ENCODE peak calls at places on chromosomes 6 and 20, in seven cellular contexts. F is brain microvascular endothelial cell, V is MCF 10A, R is B cell, M is heart right ventricle, D is esophagus squamous epithelium, S is neural crest cell. C is an unnamed sample.

GRCh38 chr20:7375905-7376304 is 564.4 kb downstream of the HAO1 start:
- DNase-seq in V (peak), R (peak), D (no peak), F (no peak), M (no peak), S (no peak), C (no peak)

GRCh38 chr6:28721372-28721771 is 195.7 kb downstream of the GPX5 start:
- DNase-seq in S (no peak), R (no peak), D (no peak), F (no peak), M (no peak), V (no peak), C (no peak)

GRCh38 chr6:152748843-152749242 is 1.8 kb upstream of the VIP start:
- DNase-seq in R (no peak), S (no peak), M (no peak), D (no peak), V (peak), F (no peak), C (no peak)

GRCh38 chr6:123417411-123417810 is 219.3 kb downstream of the TRDN start:
- DNase-seq in M (no peak), S (no peak), F (no peak), D (no peak), V (no peak), R (no peak), C (no peak)

GRCh38 chr6:116633685-116634084 is 17.4 kb downstream of the RSPH4A start:
- DNase-seq in F (no peak), D (no peak), M (no peak), R (no peak), V (peak), S (no peak), C (no peak)

GRCh38 chr6:169176361-169176991 is 77.2 kb downstream of the THBS2 start:
- DNase-seq in M (no peak), R (no peak), V (no peak), D (no peak), F (no peak), S (no peak), C (peak)

GRCh38 chr6:16769131-16769985 is 8.1 kb upstream of the ATXN1 start:
- DNase-seq in S (no peak), M (peak), D (no peak), R (peak), V (peak), F (peak), C (no peak)

GRCh38 chr6:116030745-116031144 is 29.9 kb downstream of the FRK start:
- DNase-seq in R (no peak), D (no peak), F (no peak), M (no peak), V (no peak), S (no peak), C (no peak)

GRCh38 chr6:10395946-10396577 is 18.8 kb downstream of the TFAP2A start:
- DNase-seq in R (no peak), S (no peak), D (no peak), F (no peak), M (no peak), V (no peak), C (no peak)

GRCh38 chr20:45629496-45630100 is at the start of gene WFDC10A:
- DNase-seq in V (peak), M (peak), F (peak), R (peak), S (peak), D (no peak), C (no peak)

GRCh38 chr20:20665200-20665599 is 47.2 kb downstream of the RALGAPA2 start:
- DNase-seq in D (no peak), M (no peak), S (no peak), R (no peak), V (no peak), F (no peak), C (no peak)

GRCh38 chr20:21520702-21521595 is 7.1 kb upstream of the NKX2-2 start:
- DNase-seq in V (no peak), R (no peak), D (no peak), S (peak), F (no peak), M (no peak), C (peak)

GRCh38 chr6:45661667-45662066 is 283.9 kb upstream of the SUPT3H start:
- DNase-seq in S (no peak), R (no peak), F (peak), D (no peak), M (no peak), V (no peak), C (no peak)

GRCh38 chr20:49823152-49823847 is 10.7 kb downstream of the SLC9A8 start:
- DNase-seq in S (no peak), F (no peak), D (no peak), M (no peak), V (no peak), R (peak), C (peak)

GRCh38 chr20:36998652-36999051 is 47.1 kb upstream of the SAMHD1 start:
- DNase-seq in M (no peak), V (no peak), F (no peak), S (no peak), D (no peak), R (no peak), C (no peak)

GRCh38 chr6:30985490-30985889 is 2.0 kb downstream of the MUC21 start:
- DNase-seq in M (no peak), S (no peak), R (no peak), D (no peak), F (no peak), V (no peak), C (no peak)

GRCh38 chr6:108735991-108736345 is 112.3 kb upstream of the ARMC2 start:
- DNase-seq in D (no peak), S (no peak), M (no peak), F (no peak), R (peak), V (no peak), C (no peak)

GRCh38 chr20:36941403-36941835 is 10.1 kb downstream of the SAMHD1 start:
- DNase-seq in M (no peak), V (no peak), S (no peak), D (no peak), R (no peak), F (no peak), C (no peak)

GRCh38 chr20:7085448-7085847 is 318.0 kb downstream of the BMP2 start:
- DNase-seq in M (no peak), V (no peak), S (no peak), F (peak), R (no peak), D (no peak), C (no peak)

GRCh38 chr20:51532577-51533191 is 9.8 kb downstream of the NFATC2 start:
- DNase-seq in S (no peak), F (no peak), R (no peak), M (peak), V (no peak), D (no peak), C (no peak)

GRCh38 chr20:51404297-51405060 is 138.0 kb downstream of the NFATC2 start:
- DNase-seq in M (no peak), V (no peak), F (peak), D (peak), R (peak), S (no peak), C (no peak)

GRCh38 chr6:18395851-18396187 is 8.7 kb downstream of the RNF144B start:
- DNase-seq in V (no peak), F (no peak), D (no peak), M (no peak), S (no peak), R (no peak), C (no peak)

GRCh38 chr20:17771206-17772004 is 71.6 kb downstream of the BANF2 start:
- DNase-seq in V (no peak), S (no peak), M (no peak), F (peak), D (no peak), R (no peak), C (no peak)

GRCh38 chr6:112501705-112502104 is 154.6 kb downstream of the RFPL4B start:
- DNase-seq in V (no peak), M (peak), D (no peak), S (peak), R (no peak), F (peak), C (peak)

GRCh38 chr6:41939848-41940758 is 1.5 kb downstream of the CCND3 start:
- DNase-seq in F (no peak), D (no peak), R (no peak), V (peak), M (no peak), S (no peak), C (no peak)

GRCh38 chr20:52235129-52235528 is 43.5 kb upstream of the ZFP64 start:
- DNase-seq in R (no peak), M (no peak), V (no peak), S (no peak), F (no peak), D (no peak), C (peak)

GRCh38 chr6:158384671-158385110 is 72.4 kb downstream of the TULP4 start:
- DNase-seq in F (no peak), S (no peak), V (no peak), D (no peak), R (no peak), M (no peak), C (no peak)

GRCh38 chr6:158389188-158389919 is 77.1 kb downstream of the TULP4 start:
- DNase-seq in D (no peak), S (no peak), F (no peak), M (no peak), V (peak), R (no peak), C (no peak)

GRCh38 chr6:158388727-158389126 is 76.5 kb downstream of the TULP4 start:
- DNase-seq in M (no peak), F (no peak), D (no peak), V (no peak), R (no peak), S (no peak), C (no peak)

GRCh38 chr6:158387578-158387977 is 75.3 kb downstream of the TULP4 start:
- DNase-seq in M (no peak), S (no peak), V (no peak), R (no peak), F (no peak), D (no peak), C (no peak)

DNA sequence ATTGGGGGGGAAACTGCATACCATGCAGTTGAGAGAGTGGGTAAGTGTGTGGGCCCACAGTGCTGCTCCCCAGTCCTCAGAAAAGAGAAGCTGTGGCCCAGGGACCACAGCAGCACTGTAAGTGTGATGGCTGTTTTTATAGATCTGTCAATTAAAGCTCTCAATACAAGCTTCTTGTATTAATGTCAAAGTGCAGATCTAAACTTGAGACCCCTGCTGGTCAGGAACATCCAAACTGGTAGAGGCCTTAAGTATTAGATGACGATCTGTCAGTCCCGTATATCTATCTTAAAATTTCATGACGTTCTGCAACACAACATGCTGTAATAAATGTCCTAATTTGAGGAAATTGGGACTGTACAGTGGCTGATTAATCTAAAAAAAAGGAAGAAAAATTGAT is 74.8 kb downstream of the TULP4 start:
- DNase-seq in R (peak), M (no peak), F (no peak), V (no peak), D (no peak), S (no peak), C (no peak)
- TF ChIP-seq CTCF in R (peak), M (no peak), F (peak), V (no peak), D (no peak), S (peak), C (no peak)

GRCh38 chr6:916160-916559 is 223.2 kb upstream of the EXOC2 start:
- DNase-seq in F (no peak), V (no peak), R (no peak), D (no peak), M (no peak), S (no peak), C (peak)

GRCh38 chr6:907928-908327 is 215.0 kb upstream of the EXOC2 start:
- DNase-seq in M (no peak), S (no peak), F (no peak), R (no peak), D (no peak), V (no peak), C (no peak)

GRCh38 chr6:917296-917695 is 224.4 kb upstream of the EXOC2 start:
- DNase-seq in M (no peak), S (no peak), D (no peak), V (no peak), R (no peak), F (no peak), C (no peak)

GRCh38 chr6:917939-918338 is 225.0 kb upstream of the EXOC2 start:
- DNase-seq in R (no peak), M (no peak), D (no peak), F (no peak), V (no peak), S (no peak), C (no peak)

DNA sequence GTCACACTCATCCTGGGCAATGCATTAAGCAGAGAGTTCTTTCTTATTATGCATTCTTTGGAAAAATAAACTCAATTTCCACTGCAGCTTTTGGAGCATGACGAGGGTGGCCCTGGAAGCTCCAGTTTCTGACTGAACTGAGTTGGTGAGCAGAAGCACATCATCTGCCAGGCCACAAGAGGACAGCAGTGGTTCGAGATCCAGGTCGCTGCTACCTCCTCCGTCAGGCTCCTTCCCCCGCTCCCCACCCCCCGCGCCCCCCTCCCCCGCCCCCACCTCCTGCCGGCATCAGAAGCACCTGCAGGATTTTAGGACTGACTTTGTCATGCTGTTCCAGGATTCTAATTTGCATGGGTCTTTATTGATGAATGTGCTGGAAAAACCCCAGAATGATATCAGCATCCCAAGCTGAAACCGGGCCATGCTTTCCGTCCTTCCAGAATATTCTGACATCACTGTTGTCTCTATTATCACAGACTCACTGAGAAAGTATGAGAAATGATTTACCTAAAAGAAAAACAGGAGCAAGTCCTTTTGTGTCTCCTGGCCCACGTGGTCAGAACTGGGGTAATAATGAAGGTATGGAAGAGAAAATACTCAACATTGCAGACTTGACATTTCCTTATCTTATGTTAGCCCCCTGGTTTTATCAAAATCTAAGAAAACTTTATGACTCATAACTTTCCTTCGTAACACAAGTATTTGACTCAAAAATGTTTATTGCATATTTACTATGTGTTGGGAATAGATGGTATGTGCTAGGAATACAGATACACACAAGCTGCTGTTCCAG is 220.1 kb upstream of the EXOC2 start:
- DNase-seq in R (no peak), D (no peak), F (peak), M (peak), S (no peak), V (peak), C (no peak)
- TF ChIP-seq CTCF in R (no peak), D (peak), F (peak), M (peak), S (peak), V (peak), C (peak)

GRCh38 chr20:40335437-40335836 is 353.6 kb downstream of the MAFB start:
- DNase-seq in M (no peak), V (no peak), D (no peak), F (no peak), S (no peak), R (no peak), C (no peak)

GRCh38 chr20:40336034-40336433 is 353.0 kb downstream of the MAFB start:
- DNase-seq in V (no peak), M (no peak), F (no peak), R (no peak), D (no peak), S (no peak), C (no peak)

GRCh38 chr20:40343390-40343789 is 345.6 kb downstream of the MAFB start:
- DNase-seq in F (no peak), S (no peak), V (no peak), M (no peak), R (no peak), D (no peak), C (no peak)

GRCh38 chr20:40336530-40336929 is 352.5 kb downstream of the MAFB start:
- DNase-seq in V (no peak), R (no peak), D (no peak), F (no peak), S (no peak), M (no peak), C (no peak)

GRCh38 chr20:40339661-40340449 is 349.2 kb downstream of the MAFB start:
- DNase-seq in V (no peak), R (no peak), D (no peak), M (peak), F (no peak), S (no peak), C (no peak)
- TF ChIP-seq CTCF in V (no peak), R (no peak), D (no peak), M (no peak), F (no peak), S (no peak), C (no peak)

GRCh38 chr6:35967059-35967769 is 46.3 kb upstream of the SRPK1 start:
- DNase-seq in S (no peak), F (no peak), D (no peak), R (no peak), V (no peak), M (no peak), C (no peak)

GRCh38 chr6:35972471-35972985 is 51.6 kb upstream of the SRPK1 start:
- DNase-seq in M (no peak), S (peak), R (no peak), V (no peak), F (no peak), D (no peak), C (no peak)

GRCh38 chr6:35969676-35970075 is 48.8 kb upstream of the SRPK1 start:
- DNase-seq in F (no peak), R (no peak), M (no peak), D (no peak), S (no peak), V (no peak), C (no peak)

GRCh38 chr6:35973670-35974222 is 50.7 kb downstream of the SLC26A8 start:
- DNase-seq in M (no peak), F (no peak), R (no peak), D (no peak), S (no peak), V (peak), C (no peak)

DNA sequence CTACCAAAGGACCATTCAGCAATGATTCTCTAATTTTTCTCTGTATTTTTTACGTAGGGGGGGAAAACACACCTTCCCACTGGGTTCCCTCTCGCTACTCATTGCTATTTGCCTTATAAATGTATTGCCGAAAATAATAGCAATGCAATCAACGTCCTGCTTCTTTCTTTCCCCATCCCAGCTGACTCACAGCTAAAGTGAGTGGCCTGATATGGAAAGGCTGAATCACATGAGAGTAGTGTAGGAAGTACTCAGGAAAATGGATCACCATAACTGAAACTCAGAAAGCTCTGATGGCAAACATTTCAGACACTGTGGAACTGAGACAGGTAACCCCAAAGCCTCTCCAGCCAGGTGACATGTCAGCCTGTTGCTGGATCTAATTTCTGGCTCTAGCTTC is 49.3 kb upstream of the SRPK1 start:
- DNase-seq in D (no peak), S (no peak), F (peak), R (no peak), V (peak), M (no peak), C (no peak)
- TF ChIP-seq CTCF in D (no peak), S (no peak), F (no peak), R (no peak), V (no peak), M (no peak), C (no peak)

DNA sequence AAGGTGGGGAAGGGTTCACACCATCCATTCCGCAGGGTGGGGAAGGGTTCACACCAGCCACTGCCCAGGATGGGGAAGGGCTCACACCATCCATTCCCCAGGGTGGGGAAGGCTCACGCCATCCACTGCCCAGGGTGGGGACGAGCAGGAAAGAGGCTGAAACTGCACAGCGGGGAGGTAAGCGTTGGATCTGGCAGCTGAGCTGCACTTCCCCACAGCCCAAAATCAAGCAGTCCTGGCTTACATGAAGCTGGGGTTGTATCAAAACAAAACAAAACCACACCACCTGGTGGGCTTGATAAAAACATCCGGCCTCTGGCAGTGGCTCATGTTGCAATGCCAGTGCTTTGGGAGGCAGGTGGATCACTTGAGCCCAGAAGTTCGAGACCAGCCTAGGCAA is 268.5 kb downstream of the TAF4 start:
- DNase-seq in S (no peak), V (no peak), M (no peak), F (no peak), R (no peak), D (no peak), C (no peak)
- TF ChIP-seq CTCF in S (no peak), V (no peak), M (no peak), F (no peak), R (no peak), D (no peak), C (no peak)